ENCODE peak calls at places on chromosomes 6 and 20, in six cellular contexts. H is spleen, V is RWPE1, C is GM13977, Q is endothelial cell, B is A549. U is an unnamed sample.

GRCh38 chr20:3135507-3136070 is 24.1 kb downstream of the FASTKD5 start:
- DNase-seq in H (no peak), V (no peak), C (no peak), Q (no peak), B (no peak), U (no peak)

GRCh38 chr6:118708055-118708454 is 56.7 kb upstream of the CEP85L start:
- DNase-seq in H (no peak), V (no peak), C (no peak), Q (no peak), B (peak; percentile 58), U (no peak)

GRCh38 chr6:123962508-123962907 is 158.8 kb downstream of the NKAIN2 start:
- DNase-seq in H (no peak), V (no peak), C (no peak), Q (no peak), B (no peak), U (no peak)

GRCh38 chr6:142361765-142362540 is 60.1 kb downstream of the ADGRG6 start:
- DNase-seq in H (no peak), V (no peak), C (no peak), Q (no peak), B (peak; percentile 78), U (no peak)

GRCh38 chr6:26044140-26045045 is 42.8 kb upstream of the HFE start:
- DNase-seq in H (peak; percentile 89), V (no peak), C (no peak), Q (no peak), B (peak; percentile 57), U (no peak)

GRCh38 chr20:4488407-4489339 is 233.0 kb upstream of the PRND start:
- DNase-seq in H (no peak), V (peak; percentile 43), C (no peak), Q (no peak), B (no peak), U (no peak)

GRCh38 chr6:117687725-117688124 is 12.5 kb downstream of the NUS1 start:
- DNase-seq in H (no peak), V (no peak), C (no peak), Q (no peak), B (no peak), U (no peak)

GRCh38 chr6:136709429-136709828 is 82.8 kb downstream of the MAP3K5 start:
- DNase-seq in H (no peak), V (no peak), C (no peak), Q (no peak), B (no peak), U (no peak)

GRCh38 chr6:33620584-33621395 is at the start of gene ITPR3:
- DNase-seq in H (peak; percentile 92), V (peak; percentile 90), C (peak; percentile 98), Q (peak; percentile 36), B (peak; percentile 66), U (peak; percentile 49)

GRCh38 chr20:36572701-36573102 is 695 bp upstream of the TGIF2 start:
- DNase-seq in H (no peak), V (no peak), C (peak; percentile 59), Q (peak; percentile 31), B (peak; percentile 19), U (no peak)

GRCh38 chr6:39841291-39841690 is 49.1 kb downstream of the DAAM2 start:
- DNase-seq in H (no peak), V (no peak), C (no peak), Q (no peak), B (no peak), U (no peak)

GRCh38 chr6:70086806-70087205 is 216.1 kb downstream of the COL9A1 start:
- DNase-seq in H (no peak), V (no peak), C (no peak), Q (no peak), B (no peak), U (no peak)

GRCh38 chr6:111808493-111808892 is 64.8 kb downstream of the FYN start:
- DNase-seq in H (no peak), V (no peak), C (no peak), Q (no peak), B (no peak), U (no peak)

GRCh38 chr6:38143191-38144154 is 323.9 kb downstream of the ZFAND3 start:
- DNase-seq in H (no peak), V (no peak), C (no peak), Q (no peak), B (no peak), U (no peak)

GRCh38 chr6:15989397-15989796 is 139.5 kb upstream of the MYLIP start:
- DNase-seq in H (no peak), V (no peak), C (peak; percentile 50), Q (no peak), B (no peak), U (no peak)

GRCh38 chr6:157758516-157759023 is 64.5 kb upstream of the SNX9 start:
- DNase-seq in H (no peak), V (no peak), C (no peak), Q (no peak), B (no peak), U (no peak)

GRCh38 chr6:142878407-142878806 is 66.6 kb downstream of the HIVEP2 start:
- DNase-seq in H (no peak), V (no peak), C (no peak), Q (no peak), B (no peak), U (no peak)

GRCh38 chr6:149043476-149044130 is 273.9 kb upstream of the TAB2 start:
- DNase-seq in H (no peak), V (no peak), C (no peak), Q (peak; percentile 63), B (peak; percentile 66), U (peak; percentile 24)

GRCh38 chr6:11160199-11160598 is 48.7 kb upstream of the ERVFRD-1 start:
- DNase-seq in H (no peak), V (peak; percentile 33), C (no peak), Q (no peak), B (no peak), U (no peak)

GRCh38 chr20:63941282-63942060 is 14.7 kb downstream of the UCKL1 start:
- DNase-seq in H (peak; percentile 93), V (peak; percentile 99), C (peak; percentile 38), Q (peak; percentile 60), B (peak; percentile 58), U (no peak)

GRCh38 chr6:41325446-41326066 is 9.9 kb upstream of the NCR2 start:
- DNase-seq in H (no peak), V (no peak), C (no peak), Q (no peak), B (no peak), U (no peak)

GRCh38 chr6:167847936-167848335 is 21.2 kb downstream of the AFDN start:
- DNase-seq in H (no peak), V (no peak), C (no peak), Q (no peak), B (no peak), U (no peak)

GRCh38 chr6:193180-193579 is 99.1 kb upstream of the DUSP22 start:
- DNase-seq in H (no peak), V (no peak), C (no peak), Q (no peak), B (no peak), U (no peak)

DNA sequence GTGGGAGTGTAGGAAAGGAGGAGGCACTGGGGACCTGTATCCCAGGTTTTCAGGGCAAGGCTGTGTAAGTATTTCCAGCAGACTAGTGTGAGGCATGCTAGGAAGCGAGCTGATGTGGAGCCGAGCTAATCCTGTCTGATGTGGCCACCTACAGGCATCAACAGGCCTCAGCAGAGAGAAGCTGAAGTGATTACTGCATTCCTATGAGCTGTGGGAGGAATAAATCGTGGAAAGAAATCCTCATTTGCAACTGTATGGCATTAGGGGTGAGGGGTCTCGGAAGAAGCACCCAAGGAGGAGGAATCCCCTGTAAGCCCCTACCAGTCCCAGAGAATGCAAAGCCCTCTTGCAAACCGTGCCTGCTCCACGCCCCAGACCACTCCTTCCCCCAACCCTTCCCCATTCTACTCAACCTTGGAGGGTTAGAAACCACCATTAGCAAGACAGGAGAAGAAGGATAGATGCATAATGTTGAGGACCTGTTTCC is 41.6 kb downstream of the C6orf15 start:
- DNase-seq in H (no peak), V (peak; percentile 72), C (no peak), Q (peak; percentile 26), B (peak; percentile 75), U (peak; percentile 42)
- TF ChIP-seq CTCF in H (no peak), V (peak; percentile 80), C (peak; percentile 39), Q (no peak), B (peak; percentile 55), U (peak; percentile 46)

DNA sequence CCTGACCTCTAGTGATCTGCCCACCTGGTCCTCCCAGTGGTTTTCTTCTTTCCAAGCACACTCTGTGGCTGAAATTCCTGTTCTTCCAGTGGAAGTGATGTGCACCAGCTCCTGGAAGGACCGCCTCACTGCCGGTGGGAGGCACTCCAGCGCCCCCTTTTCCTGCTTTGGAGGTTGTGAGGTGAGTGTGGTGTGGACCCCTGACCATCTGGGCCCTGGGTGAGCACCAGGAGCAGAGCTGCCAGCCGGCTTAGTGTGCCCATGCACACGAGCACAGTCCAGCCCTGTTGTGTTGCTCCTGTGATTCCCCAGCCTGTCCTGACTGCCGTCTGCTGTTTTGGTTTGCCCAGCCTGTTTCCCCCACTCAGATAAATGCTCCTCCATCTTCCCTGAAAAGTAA is 134.6 kb downstream of the FNDC1 start:
- DNase-seq in H (no peak), V (no peak), C (no peak), Q (no peak), B (no peak), U (no peak)
- TF ChIP-seq CTCF in H (no peak), V (no peak), C (no peak), Q (no peak), B (no peak), U (no peak)

DNA sequence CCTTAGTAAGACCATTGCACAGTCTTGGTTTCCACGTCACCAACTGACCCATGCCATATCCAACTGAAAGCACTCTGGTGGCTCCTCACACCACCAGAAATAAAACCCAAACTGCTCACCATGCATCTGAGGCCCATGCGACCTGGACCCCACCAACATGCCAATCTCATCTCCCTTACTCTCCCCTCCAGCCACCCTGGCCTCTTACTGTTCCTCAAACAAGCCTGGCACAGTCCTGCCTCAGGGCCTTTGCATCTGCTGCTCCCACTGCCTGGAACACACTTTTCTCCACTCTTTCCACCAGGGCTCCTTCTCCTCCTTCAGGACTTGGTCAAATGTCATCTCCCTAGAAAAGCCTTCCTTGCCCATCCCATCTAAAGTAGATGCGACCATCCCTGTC is 8.7 kb downstream of the PREX1 start:
- DNase-seq in H (peak; percentile 69), V (no peak), C (no peak), Q (no peak), B (no peak), U (no peak)
- TF ChIP-seq CTCF in H (no peak), V (no peak), C (no peak), Q (no peak), B (no peak), U (no peak)

GRCh38 chr20:58692579-58693225 is at the start of gene NPEPL1:
- DNase-seq in H (peak; percentile 95), V (peak; percentile 95), C (peak; percentile 97), Q (peak; percentile 85), B (peak; percentile 78), U (peak; percentile 68)
- TF ChIP-seq CTCF in H (no peak), V (peak; percentile 93), C (peak; percentile 78), Q (no peak), B (peak; percentile 45), U (no peak)

GRCh38 chr20:32034581-32035397 is 17.3 kb upstream of the HCK start:
- DNase-seq in H (no peak), V (no peak), C (no peak), Q (no peak), B (peak; percentile 21), U (no peak)
- TF ChIP-seq CTCF in H (no peak), V (no peak), C (peak; percentile 57), Q (no peak), B (peak; percentile 7), U (no peak)

U was measured in nephron progenitor cell.